ENCODE peak calls at places on chromosome 16, in nine cellular contexts. D is stimulated activated naive CD8-positive, alpha-beta T cell treated with anti-CD3 and anti-CD28 coated beads, Interleukin-15, amount 100 ng/mL, for 72 hours; Q is left colon; I is right lobe of liver; B is GM23338; W is CD8-positive, alpha-beta T cell; A is SK-N-SH treated with all-trans-retinoic acid at 6 μM for 48 hours; J is esophagus mucosa; R is heart left ventricle. K is an unnamed sample.

GRCh38 chr16:89114159-89114981 is 20.7 kb downstream of the ACSF3 start:
- ATAC-seq in D (peak; percentile 2), Q (no peak), I (no peak), B (peak; percentile 75), W (peak; percentile 14), A (no peak), J (peak; percentile 28), R (no peak), K (peak; percentile 28)

GRCh38 chr16:84983308-84983707 is 28.0 kb downstream of the ZDHHC7 start:
- ATAC-seq in D (no peak), Q (no peak), I (peak; percentile 43), B (no peak), W (no peak), A (no peak), J (no peak), R (peak; percentile 45), K (no peak)

GRCh38 chr16:87248704-87249103 is 68.5 kb downstream of the C16orf95 start:
- ATAC-seq in D (no peak), Q (no peak), I (no peak), B (no peak), W (no peak), A (no peak), J (no peak), R (no peak), K (peak; percentile 24)

GRCh38 chr16:12089492-12090161 is 113.1 kb downstream of the SNX29 start:
- ATAC-seq in D (peak; percentile 90), Q (peak; percentile 84), I (peak; percentile 79), B (peak; percentile 86), W (peak; percentile 91), A (peak; percentile 19), J (peak; percentile 91), R (peak; percentile 70), K (peak; percentile 95)

GRCh38 chr16:54240180-54241125 is 46.1 kb downstream of the IRX3 start:
- ATAC-seq in D (no peak), Q (no peak), I (no peak), B (no peak), W (no peak), A (no peak), J (no peak), R (peak; percentile 68), K (no peak)

GRCh38 chr16:12341423-12341822 is 364.9 kb downstream of the SNX29 start:
- ATAC-seq in D (no peak), Q (no peak), I (no peak), B (no peak), W (no peak), A (peak; percentile 55), J (peak; percentile 92), R (peak; percentile 57), K (peak; percentile 40)

GRCh38 chr16:2799205-2799851 is 1.1 kb downstream of the PRSS41 start:
- ATAC-seq in D (no peak), Q (peak; percentile 12), I (no peak), B (no peak), W (no peak), A (no peak), J (no peak), R (no peak), K (no peak)

GRCh38 chr16:87363771-87364476 is 19.7 kb downstream of the FBXO31 start:
- ATAC-seq in D (no peak), Q (peak; percentile 21), I (peak; percentile 48), B (no peak), W (no peak), A (peak; percentile 70), J (no peak), R (peak; percentile 84), K (no peak)

GRCh38 chr16:87457051-87457611 is 35.7 kb downstream of the ZCCHC14 start:
- ATAC-seq in D (peak; percentile 67), Q (peak; percentile 38), I (peak; percentile 51), B (no peak), W (no peak), A (peak; percentile 37), J (no peak), R (no peak), K (peak; percentile 68)

GRCh38 chr16:1403036-1403435 is 11.5 kb downstream of the UNKL start:
- ATAC-seq in D (no peak), Q (no peak), I (no peak), B (no peak), W (no peak), A (no peak), J (no peak), R (no peak), K (no peak)

GRCh38 chr16:66905633-66906539 is 12.8 kb downstream of the CDH16 start:
- ATAC-seq in D (peak; percentile 66), Q (peak; percentile 79), I (no peak), B (peak; percentile 86), W (no peak), A (no peak), J (peak; percentile 73), R (peak; percentile 16), K (peak; percentile 38)

GRCh38 chr16:13426279-13426678 is 493.7 kb upstream of the ERCC4 start:
- ATAC-seq in D (no peak), Q (no peak), I (no peak), B (peak; percentile 86), W (no peak), A (no peak), J (no peak), R (no peak), K (no peak)

GRCh38 chr16:65494609-65495008 is 372.7 kb upstream of the CDH11 start:
- ATAC-seq in D (no peak), Q (no peak), I (no peak), B (no peak), W (no peak), A (no peak), J (no peak), R (no peak), K (no peak)

GRCh38 chr16:28873543-28874201 is 4.6 kb upstream of the ATP2A1 start:
- ATAC-seq in D (peak; percentile 77), Q (peak; percentile 53), I (peak; percentile 34), B (peak; percentile 79), W (peak; percentile 96), A (peak; percentile 64), J (peak; percentile 37), R (peak; percentile 25), K (peak; percentile 75)

GRCh38 chr16:55149622-55150021 is 174.4 kb upstream of the IRX6 start:
- ATAC-seq in D (no peak), Q (no peak), I (no peak), B (no peak), W (no peak), A (no peak), J (no peak), R (no peak), K (no peak)

GRCh38 chr16:80317132-80318098 is 223.4 kb upstream of the DYNLRB2 start:
- ATAC-seq in D (no peak), Q (no peak), I (no peak), B (peak; percentile 94), W (no peak), A (no peak), J (no peak), R (no peak), K (no peak)

GRCh38 chr16:21608647-21609328 is 9.4 kb downstream of the METTL9 start:
- ATAC-seq in D (peak; percentile 87), Q (no peak), I (no peak), B (no peak), W (peak; percentile 66), A (no peak), J (no peak), R (no peak), K (peak; percentile 62)

GRCh38 chr16:79061199-79061598 is 539.3 kb downstream of the MAF start:
- ATAC-seq in D (no peak), Q (no peak), I (no peak), B (no peak), W (no peak), A (no peak), J (no peak), R (no peak), K (no peak)

GRCh38 chr16:12257926-12258561 is 281.5 kb downstream of the SNX29 start:
- ATAC-seq in D (no peak), Q (peak; percentile 91), I (peak; percentile 93), B (peak; percentile 16), W (no peak), A (no peak), J (no peak), R (peak; percentile 50), K (no peak)

GRCh38 chr16:74997042-74997491 is 1.8 kb upstream of the ZNRF1 start:
- ATAC-seq in D (no peak), Q (no peak), I (peak; percentile 62), B (no peak), W (no peak), A (no peak), J (peak; percentile 28), R (no peak), K (no peak)

GRCh38 chr16:3576211-3576610 is 992 bp downstream of the NLRC3 start:
- ATAC-seq in D (peak; percentile 24), Q (no peak), I (peak; percentile 15), B (no peak), W (no peak), A (no peak), J (no peak), R (no peak), K (peak; percentile 34)

GRCh38 chr16:85567101-85567866 is 45.8 kb upstream of the GSE1 start:
- ATAC-seq in D (no peak), Q (peak; percentile 76), I (no peak), B (peak; percentile 7), W (no peak), A (no peak), J (no peak), R (no peak), K (no peak)

GRCh38 chr16:11633113-11633512 is 35.1 kb upstream of the SNN start:
- ATAC-seq in D (no peak), Q (no peak), I (no peak), B (no peak), W (no peak), A (no peak), J (no peak), R (no peak), K (no peak)

GRCh38 chr16:4937782-4938682 is 1.1 kb upstream of the PPL start:
- ATAC-seq in D (no peak), Q (peak; percentile 60), I (peak; percentile 60), B (no peak), W (no peak), A (no peak), J (peak; percentile 4), R (no peak), K (no peak)

GRCh38 chr16:55876854-55877253 is 1.7 kb upstream of the CES5A start:
- ATAC-seq in D (no peak), Q (no peak), I (no peak), B (no peak), W (no peak), A (no peak), J (no peak), R (no peak), K (no peak)

GRCh38 chr16:907361-907760 is 63.4 kb downstream of the LMF1 start:
- ATAC-seq in D (no peak), Q (no peak), I (no peak), B (no peak), W (no peak), A (no peak), J (no peak), R (no peak), K (no peak)

GRCh38 chr16:84193480-84193879 is 2.5 kb downstream of the ADAD2 start:
- ATAC-seq in D (peak; percentile 35), Q (no peak), I (no peak), B (no peak), W (peak; percentile 47), A (no peak), J (no peak), R (no peak), K (peak; percentile 33)

GRCh38 chr16:1941162-1941923 is 1.7 kb downstream of the MSRB1 start:
- ATAC-seq in D (no peak), Q (no peak), I (peak; percentile 27), B (peak; percentile 61), W (no peak), A (no peak), J (no peak), R (no peak), K (no peak)

GRCh38 chr16:27374231-27374793 is 27.7 kb upstream of the IL21R start:
- ATAC-seq in D (no peak), Q (no peak), I (peak; percentile 43), B (no peak), W (no peak), A (no peak), J (no peak), R (peak; percentile 51), K (peak; percentile 59)

GRCh38 chr16:10009691-10010090 is 172.5 kb downstream of the GRIN2A start:
- ATAC-seq in D (no peak), Q (no peak), I (no peak), B (no peak), W (no peak), A (no peak), J (no peak), R (no peak), K (no peak)

GRCh38 chr16:71515026-71515425 is 11.2 kb upstream of the CHST4 start:
- ATAC-seq in D (no peak), Q (peak; percentile 88), I (peak; percentile 97), B (peak; percentile 69), W (no peak), A (no peak), J (no peak), R (no peak), K (no peak)